ENCODE peak calls at places on chromosomes 2 and 18, in seven cellular contexts. One of them, this sample, is unnamed.

GRCh38 chr2:35428548-35428947 is 927.0 kb upstream of the CRIM1 start:
- DNase-seq in iPS-NIHi11: peak
- DNase-seq in ELF-1: peak
- DNase-seq in activated T-cell treated with anti-CD3 and anti-CD28 coated beads for 48 hours: peak
- DNase-seq in NCI-H2171 treated with DMSO at 0.1 percent for 48 hours: peak
- DNase-seq in Kasumi-1: peak
- DNase-seq in caudate nucleus: no peak
- DNase-seq in this sample: peak

GRCh38 chr2:220280741-220281140 is 653.3 kb downstream of the SLC4A3 start:
- DNase-seq in caudate nucleus: no peak
- DNase-seq in NCI-H2171 treated with DMSO at 0.1 percent for 48 hours: no peak
- DNase-seq in Kasumi-1: no peak
- DNase-seq in activated T-cell treated with anti-CD3 and anti-CD28 coated beads for 48 hours: no peak
- DNase-seq in iPS-NIHi11: no peak
- DNase-seq in ELF-1: no peak
- DNase-seq in this sample: no peak

GRCh38 chr18:36275561-36275960 is 22.0 kb upstream of the FHOD3 start:
- DNase-seq in caudate nucleus: no peak
- DNase-seq in iPS-NIHi11: no peak
- DNase-seq in ELF-1: no peak
- DNase-seq in Kasumi-1: no peak
- DNase-seq in activated T-cell treated with anti-CD3 and anti-CD28 coated beads for 48 hours: no peak
- DNase-seq in NCI-H2171 treated with DMSO at 0.1 percent for 48 hours: no peak
- DNase-seq in this sample: peak

GRCh38 chr18:44917865-44918476 is 237.3 kb downstream of the SETBP1 start:
- DNase-seq in activated T-cell treated with anti-CD3 and anti-CD28 coated beads for 48 hours: no peak
- DNase-seq in Kasumi-1: no peak
- DNase-seq in NCI-H2171 treated with DMSO at 0.1 percent for 48 hours: no peak
- DNase-seq in caudate nucleus: no peak
- DNase-seq in ELF-1: no peak
- DNase-seq in iPS-NIHi11: no peak
- DNase-seq in this sample: no peak

GRCh38 chr18:1513519-1513918 is 608.8 kb downstream of the ADCYAP1 start:
- DNase-seq in iPS-NIHi11: no peak
- DNase-seq in ELF-1: no peak
- DNase-seq in NCI-H2171 treated with DMSO at 0.1 percent for 48 hours: peak
- DNase-seq in Kasumi-1: no peak
- DNase-seq in activated T-cell treated with anti-CD3 and anti-CD28 coated beads for 48 hours: no peak
- DNase-seq in caudate nucleus: no peak
- DNase-seq in this sample: no peak

GRCh38 chr2:208791257-208791656 is 384.7 kb downstream of the PTH2R start:
- DNase-seq in NCI-H2171 treated with DMSO at 0.1 percent for 48 hours: no peak
- DNase-seq in ELF-1: no peak
- DNase-seq in Kasumi-1: no peak
- DNase-seq in iPS-NIHi11: no peak
- DNase-seq in activated T-cell treated with anti-CD3 and anti-CD28 coated beads for 48 hours: no peak
- DNase-seq in caudate nucleus: no peak
- DNase-seq in this sample: no peak

GRCh38 chr2:145987797-145988196 is 1467.9 kb upstream of the ZEB2 start:
- DNase-seq in activated T-cell treated with anti-CD3 and anti-CD28 coated beads for 48 hours: no peak
- DNase-seq in NCI-H2171 treated with DMSO at 0.1 percent for 48 hours: no peak
- DNase-seq in caudate nucleus: no peak
- DNase-seq in ELF-1: no peak
- DNase-seq in Kasumi-1: no peak
- DNase-seq in iPS-NIHi11: no peak
- DNase-seq in this sample: no peak

GRCh38 chr2:71190959-71191943 is 35.7 kb downstream of the PAIP2B start:
- DNase-seq in ELF-1: no peak
- DNase-seq in NCI-H2171 treated with DMSO at 0.1 percent for 48 hours: peak
- DNase-seq in activated T-cell treated with anti-CD3 and anti-CD28 coated beads for 48 hours: no peak
- DNase-seq in iPS-NIHi11: no peak
- DNase-seq in caudate nucleus: no peak
- DNase-seq in Kasumi-1: peak
- DNase-seq in this sample: peak

GRCh38 chr2:13230221-13230620 is 513.5 kb downstream of the TRIB2 start:
- DNase-seq in Kasumi-1: no peak
- DNase-seq in NCI-H2171 treated with DMSO at 0.1 percent for 48 hours: peak
- DNase-seq in iPS-NIHi11: no peak
- DNase-seq in activated T-cell treated with anti-CD3 and anti-CD28 coated beads for 48 hours: no peak
- DNase-seq in caudate nucleus: no peak
- DNase-seq in ELF-1: no peak
- DNase-seq in this sample: no peak

GRCh38 chr18:8402237-8402636 is 207.0 kb upstream of the RAB12 start:
- DNase-seq in caudate nucleus: no peak
- DNase-seq in activated T-cell treated with anti-CD3 and anti-CD28 coated beads for 48 hours: no peak
- DNase-seq in NCI-H2171 treated with DMSO at 0.1 percent for 48 hours: no peak
- DNase-seq in Kasumi-1: no peak
- DNase-seq in iPS-NIHi11: peak
- DNase-seq in ELF-1: peak
- DNase-seq in this sample: no peak

GRCh38 chr2:1728821-1729220 is 15.5 kb downstream of the PXDN start:
- DNase-seq in ELF-1: peak
- DNase-seq in NCI-H2171 treated with DMSO at 0.1 percent for 48 hours: peak
- DNase-seq in caudate nucleus: no peak
- DNase-seq in activated T-cell treated with anti-CD3 and anti-CD28 coated beads for 48 hours: no peak
- DNase-seq in iPS-NIHi11: peak
- DNase-seq in Kasumi-1: no peak
- DNase-seq in this sample: peak

GRCh38 chr18:34965108-34965507 is 76.1 kb upstream of the MAPRE2 start:
- DNase-seq in ELF-1: no peak
- DNase-seq in NCI-H2171 treated with DMSO at 0.1 percent for 48 hours: peak
- DNase-seq in activated T-cell treated with anti-CD3 and anti-CD28 coated beads for 48 hours: no peak
- DNase-seq in caudate nucleus: no peak
- DNase-seq in Kasumi-1: no peak
- DNase-seq in iPS-NIHi11: no peak
- DNase-seq in this sample: no peak

GRCh38 chr2:168404764-168405163 is 51.3 kb upstream of the CERS6 start:
- DNase-seq in NCI-H2171 treated with DMSO at 0.1 percent for 48 hours: no peak
- DNase-seq in Kasumi-1: no peak
- DNase-seq in caudate nucleus: no peak
- DNase-seq in ELF-1: no peak
- DNase-seq in activated T-cell treated with anti-CD3 and anti-CD28 coated beads for 48 hours: no peak
- DNase-seq in iPS-NIHi11: no peak
- DNase-seq in this sample: no peak

GRCh38 chr2:81324046-81324445 is 1019.5 kb upstream of the LRRTM1 start:
- DNase-seq in NCI-H2171 treated with DMSO at 0.1 percent for 48 hours: peak
- DNase-seq in Kasumi-1: peak
- DNase-seq in caudate nucleus: no peak
- DNase-seq in activated T-cell treated with anti-CD3 and anti-CD28 coated beads for 48 hours: no peak
- DNase-seq in ELF-1: peak
- DNase-seq in iPS-NIHi11: peak
- DNase-seq in this sample: no peak

This sample was measured in myocyte.